ENCODE peak calls at places on chromosomes 6 and 20, in nine cellular contexts. B is CD4-positive, alpha-beta memory T cell; I is fibroblast of mammary gland; E is neuronal stem cell; D is germinal center; R is right lobe of liver; J is Jurkat, Clone E6-1; F is Calu3; V is stimulated activated CD4-positive, alpha-beta T cell treated with anti-CD3 and anti-CD28 coated beads, Interleukin-4, amount 100 ng/mL, for 1 hour. H is an unnamed sample.

GRCh38 chr6:1312444-1313363 is 806 bp downstream of the FOXQ1 start:
- DNase-seq in B (no peak), D (peak; percentile 51), I (no peak), F (peak; percentile 49), R (peak; percentile 35), E (no peak), V (no peak), J (no peak), H (no peak)

GRCh38 chr6:167998206-167998605 is 735 bp downstream of the KIF25 start:
- DNase-seq in I (peak; percentile 60), V (no peak), F (no peak), J (no peak), B (no peak), R (no peak), D (no peak), E (no peak), H (no peak)

GRCh38 chr20:41601742-41602141 is 16.4 kb downstream of the CHD6 start:
- DNase-seq in J (no peak), F (no peak), I (no peak), B (no peak), R (no peak), E (no peak), D (no peak), V (no peak), H (no peak)

GRCh38 chr6:56521988-56522387 is 120.7 kb downstream of the DST start:
- DNase-seq in J (no peak), V (no peak), D (no peak), E (no peak), R (no peak), F (no peak), I (no peak), B (no peak), H (no peak)

GRCh38 chr6:62797190-62797589 is 414.1 kb upstream of the FKBP1C start:
- DNase-seq in J (no peak), B (no peak), E (no peak), R (no peak), I (no peak), V (no peak), D (no peak), F (no peak), H (no peak)

GRCh38 chr20:48826064-48826463 is 1.7 kb downstream of the PREX1 start:
- DNase-seq in D (no peak), E (peak; percentile 62), B (no peak), V (no peak), F (no peak), J (no peak), R (no peak), I (no peak), H (no peak)

GRCh38 chr6:43077981-43078411 is 1.9 kb downstream of the PTK7 start:
- DNase-seq in B (no peak), F (no peak), I (peak; percentile 61), V (no peak), R (no peak), D (no peak), J (no peak), E (no peak), H (no peak)

GRCh38 chr20:59572515-59572914 is 31.8 kb upstream of the PHACTR3 start:
- DNase-seq in F (no peak), V (no peak), J (no peak), D (no peak), R (no peak), I (no peak), B (no peak), E (no peak), H (no peak)

GRCh38 chr20:2292711-2293110 is 3.1 kb upstream of the TGM3 start:
- DNase-seq in J (no peak), V (no peak), B (no peak), F (no peak), D (no peak), E (no peak), R (no peak), I (no peak), H (no peak)

GRCh38 chr6:127784468-127784867 is 116.4 kb downstream of the THEMIS start:
- DNase-seq in I (no peak), B (no peak), E (no peak), R (no peak), V (no peak), F (no peak), D (no peak), J (no peak), H (no peak)

GRCh38 chr6:158819213-158819976 is at the start of gene EZR:
- DNase-seq in B (peak; percentile 82), F (peak; percentile 87), V (peak; percentile 87), D (peak; percentile 92), J (peak; percentile 81), R (peak; percentile 90), E (peak; percentile 67), I (peak; percentile 51), H (peak; percentile 34)

GRCh38 chr20:17712201-17712600 is 12.4 kb downstream of the BANF2 start:
- DNase-seq in V (no peak), J (no peak), D (no peak), R (no peak), I (no peak), E (no peak), F (no peak), B (no peak), H (no peak)

GRCh38 chr6:31122803-31123706 is 2.8 kb upstream of the CDSN start:
- DNase-seq in E (no peak), F (peak; percentile 99), R (peak; percentile 78), J (no peak), V (no peak), D (no peak), B (no peak), I (peak; percentile 53), H (peak; percentile 47)

GRCh38 chr20:20014659-20015058 is 2.5 kb upstream of the NAA20 start:
- DNase-seq in J (peak; percentile 8), I (no peak), F (no peak), V (peak; percentile 18), R (no peak), B (no peak), D (no peak), E (no peak), H (no peak)

GRCh38 chr6:28269492-28269891 is 2.5 kb downstream of the ZSCAN26 start:
- DNase-seq in B (no peak), F (no peak), J (no peak), D (no peak), R (no peak), I (peak; percentile 95), E (no peak), V (no peak), H (no peak)

GRCh38 chr6:116761779-116762178 is 3.7 kb downstream of the FAM162B start:
- DNase-seq in V (no peak), B (no peak), I (no peak), R (no peak), E (no peak), J (no peak), D (no peak), F (no peak), H (no peak)

GRCh38 chr6:37059344-37060194 is 54.1 kb downstream of the FGD2 start:
- DNase-seq in V (no peak), J (no peak), B (no peak), F (peak; percentile 90), I (peak; percentile 98), E (peak; percentile 70), D (no peak), R (peak; percentile 70), H (peak; percentile 82)

GRCh38 chr6:40293824-40294188 is 293.4 kb downstream of the LRFN2 start:
- DNase-seq in B (no peak), I (no peak), R (no peak), F (no peak), E (no peak), D (no peak), V (no peak), J (no peak), H (no peak)

GRCh38 chr20:53800883-53801604 is 207.4 kb upstream of the ZNF217 start:
- DNase-seq in I (no peak), F (no peak), V (no peak), E (no peak), R (no peak), J (no peak), B (no peak), D (no peak), H (no peak)

H was measured in T1000.